ENCODE peak calls at places on chromosomes 11 and 22, in six cellular contexts. H is A549, L is HepG2, X is NB4, R is GM12878, Y is K562. B is an unnamed sample.

GRCh38 chr22:34850010-34850409 is 215.9 kb upstream of the ISX start:
- DNase-seq in H (no peak), L (no peak), X (no peak), R (no peak), Y (no peak), B (no peak)

GRCh38 chr22:23415490-23415851 is 164.6 kb downstream of the IGLL1 start:
- DNase-seq in H (no peak), L (no peak), X (no peak), R (no peak), Y (no peak), B (no peak)

GRCh38 chr22:44429941-44430587 is 68.0 kb downstream of the RTL6 start:
- DNase-seq in H (no peak), L (no peak), X (no peak), R (no peak), Y (no peak), B (no peak)

GRCh38 chr11:69638941-69639681 is 1.8 kb upstream of the CCND1 start:
- DNase-seq in H (peak), L (peak), X (peak), R (no peak), Y (peak), B (peak)

GRCh38 chr22:41290262-41291221 is 4.6 kb upstream of the RANGAP1 start:
- DNase-seq in H (no peak), L (peak), X (no peak), R (no peak), Y (no peak), B (peak)

GRCh38 chr22:47389201-47389600 is 626.8 kb downstream of the TBC1D22A start:
- DNase-seq in H (no peak), L (no peak), X (no peak), R (no peak), Y (no peak), B (no peak)

GRCh38 chr11:125872138-125872491 is 15.4 kb upstream of the HYLS1 start:
- DNase-seq in H (no peak), L (no peak), X (no peak), R (no peak), Y (no peak), B (no peak)

GRCh38 chr11:20125927-20126326 is 34.3 kb downstream of the DBX1 start:
- DNase-seq in H (peak), L (no peak), X (no peak), R (no peak), Y (no peak), B (no peak)

GRCh38 chr11:2297623-2298030 is 4.1 kb downstream of the C11orf21 start:
- DNase-seq in H (no peak), L (no peak), X (peak), R (no peak), Y (no peak), B (no peak)

GRCh38 chr11:2299773-2300172 is 1.9 kb downstream of the C11orf21 start:
- DNase-seq in H (no peak), L (no peak), X (peak), R (no peak), Y (no peak), B (no peak)

GRCh38 chr11:2298795-2299747 is 2.6 kb downstream of the C11orf21 start:
- DNase-seq in H (peak), L (peak), X (peak), R (no peak), Y (peak), B (no peak)

GRCh38 chr11:2296913-2297622 is 4.7 kb downstream of the C11orf21 start:
- DNase-seq in H (no peak), L (no peak), X (peak), R (no peak), Y (no peak), B (no peak)

DNA sequence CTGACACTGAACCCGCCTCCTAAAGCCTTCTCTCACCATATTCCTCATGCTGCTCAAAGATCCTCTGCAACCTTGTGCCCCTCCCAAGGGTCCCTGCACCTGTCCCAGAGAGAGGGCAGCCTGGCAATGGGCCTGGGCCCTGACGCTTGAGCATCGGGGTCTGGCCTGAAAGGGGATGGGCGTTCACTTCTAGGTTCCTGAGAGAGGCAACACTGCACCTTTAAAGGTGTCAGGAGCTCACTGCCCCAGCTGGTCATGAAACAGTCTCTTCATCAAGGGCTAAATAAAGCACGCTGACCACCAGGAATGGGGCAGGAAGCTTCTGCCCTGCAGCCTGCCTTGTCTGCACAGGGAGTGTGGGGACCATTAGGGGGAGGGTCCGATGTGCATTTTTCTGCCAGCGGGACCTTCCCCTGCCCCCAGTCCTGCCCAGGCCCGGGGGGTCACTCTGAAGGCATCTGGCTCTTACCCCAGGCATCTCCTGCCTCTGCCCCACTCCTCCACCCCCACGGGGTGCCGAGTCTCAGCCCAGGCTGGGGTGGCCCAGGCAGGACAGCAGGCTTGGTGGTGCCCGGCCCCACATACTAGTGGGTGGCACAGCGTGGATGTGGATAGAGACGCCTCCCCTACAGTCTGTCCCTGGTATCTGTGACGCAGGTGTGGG is 3.5 kb downstream of the C11orf21 start:
- DNase-seq in H (no peak), L (no peak), X (no peak), R (no peak), Y (no peak), B (no peak)
- H3K4me3 ChIP-seq in H (no peak), L (no peak), X (no peak), R (no peak), Y (no peak), B (no peak)

GRCh38 chr11:95067828-95068244 is 1.1 kb downstream of the SRSF8 start:
- DNase-seq in H (no peak), L (no peak), X (no peak), R (no peak), Y (no peak), B (no peak)
- TF ChIP-seq MYC in H (no peak), L (no peak), X (no peak), R (no peak), Y (no peak), B (no peak)

GRCh38 chr11:27699926-27700350 is 317 bp downstream of the BDNF start:
- DNase-seq in H (no peak), L (no peak), X (no peak), R (no peak), Y (no peak), B (no peak)
- H3K4me3 ChIP-seq in H (peak), L (peak), X (no peak), R (peak), Y (no peak), B (peak)

GRCh38 chr11:111944651-111945051 is 7.5 kb downstream of the DIXDC1 start:
- DNase-seq in H (no peak), L (no peak), X (no peak), R (no peak), Y (no peak), B (peak)
- TF ChIP-seq MYC in H (no peak), L (no peak), X (no peak), R (no peak), Y (no peak), B (no peak)

GRCh38 chr22:21030621-21031544 is 1.5 kb downstream of the SLC7A4 start:
- DNase-seq in H (no peak), L (no peak), X (no peak), R (no peak), Y (no peak), B (no peak)
- H3K4me3 ChIP-seq in H (no peak), L (no peak), X (no peak), R (no peak), Y (no peak), B (no peak)

DNA sequence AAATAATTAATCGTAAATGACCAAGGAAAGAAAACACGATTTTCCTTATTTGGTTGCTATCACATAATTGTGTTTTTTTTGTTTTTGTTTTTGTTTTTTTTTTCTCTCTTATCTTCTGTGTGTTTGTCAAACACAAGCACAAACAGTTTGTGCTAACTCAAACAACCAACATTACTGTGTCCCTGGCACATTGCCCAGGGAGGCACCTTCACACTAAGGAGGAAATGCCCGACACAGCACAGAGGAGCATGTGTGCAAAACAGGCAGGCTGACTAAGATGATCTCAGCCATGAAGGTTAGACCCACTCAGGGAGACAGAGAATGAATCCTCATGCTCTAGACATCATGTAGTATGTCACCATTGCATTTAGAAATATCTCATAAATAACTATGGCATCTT is 130.1 kb downstream of the SOX6 start:
- DNase-seq in H (peak), L (peak), X (no peak), R (no peak), Y (no peak), B (peak)
- TF ChIP-seq MYC in H (no peak), L (no peak), X (no peak), R (no peak), Y (no peak), B (no peak)

GRCh38 chr11:119741369-119742262 is 12.6 kb upstream of the NECTIN1 start:
- DNase-seq in H (peak), L (peak), X (peak), R (no peak), Y (peak), B (peak)
- H3K4me3 ChIP-seq in H (no peak), L (no peak), X (no peak), R (no peak), Y (no peak), B (no peak)